ENCODE peak calls at places on chromosomes 6 and 20, in ten cellular contexts. X, Z, E, C, I, M, P, H, T and B are unnamed samples.

GRCh38 chr20:45701104-45701503 is 734 bp upstream of the WFDC13 start:
- DNase-seq in X (no peak), Z (no peak), E (no peak), C (no peak), I (no peak), M (no peak), P (no peak), H (no peak), T (no peak), B (no peak)

GRCh38 chr20:63551068-63551467 is 2.9 kb upstream of the FNDC11 start:
- DNase-seq in X (no peak), Z (no peak), E (no peak), C (no peak), I (no peak), M (no peak), P (no peak), H (no peak), T (no peak), B (no peak)

GRCh38 chr6:137112067-137112355 is 61.4 kb downstream of the IL22RA2 start:
- DNase-seq in X (no peak), Z (no peak), E (no peak), C (no peak), I (no peak), M (no peak), P (peak), H (no peak), T (no peak), B (no peak)

GRCh38 chr6:104887350-104887749 is 27.6 kb upstream of the HACE1 start:
- DNase-seq in X (no peak), Z (no peak), E (peak), C (peak), I (no peak), M (no peak), P (no peak), H (no peak), T (peak), B (no peak)

GRCh38 chr6:13005994-13006393 is 289.4 kb downstream of the PHACTR1 start:
- DNase-seq in X (no peak), Z (no peak), E (no peak), C (no peak), I (no peak), M (no peak), P (no peak), H (no peak), T (no peak), B (no peak)

GRCh38 chr6:57159127-57159526 is 13.0 kb upstream of the BAG2 start:
- DNase-seq in X (no peak), Z (no peak), E (no peak), C (no peak), I (no peak), M (no peak), P (no peak), H (no peak), T (no peak), B (no peak)

GRCh38 chr6:151276112-151276745 is 36.5 kb downstream of the AKAP12 start:
- DNase-seq in X (no peak), Z (no peak), E (no peak), C (no peak), I (no peak), M (no peak), P (no peak), H (no peak), T (no peak), B (no peak)

GRCh38 chr20:38728911-38729642 is 4.8 kb downstream of the SLC32A1 start:
- DNase-seq in X (no peak), Z (no peak), E (peak), C (peak), I (no peak), M (no peak), P (no peak), H (no peak), T (no peak), B (no peak)